ENCODE peak calls at places on chromosomes 12 and 14, in seven cellular contexts. One of them, this sample, is unnamed. For H3K36me3, the result is how much of the 10 kb centered on the place peaks cover.

GRCh38 chr12:114799574-114800487 is 115.9 kb upstream of the TBX3 start:
- DNase-seq in IMR-90: peak
- DNase-seq in PC-3: no peak
- DNase-seq in GM23248: peak
- DNase-seq in GM23338: no peak
- DNase-seq in HepG2: peak
- DNase-seq in mammary epithelial cell: no peak
- DNase-seq in this sample: no peak

GRCh38 chr12:124278389-124279101 is 16.3 kb upstream of the RFLNA start:
- DNase-seq in IMR-90: no peak
- DNase-seq in GM23338: no peak
- DNase-seq in PC-3: no peak
- DNase-seq in GM23248: no peak
- DNase-seq in HepG2: peak
- DNase-seq in mammary epithelial cell: no peak
- DNase-seq in this sample: no peak

GRCh38 chr12:68020699-68021098 is 31.5 kb downstream of the IFNG-AS1 start:
- DNase-seq in HepG2: no peak
- DNase-seq in mammary epithelial cell: no peak
- DNase-seq in GM23338: no peak
- DNase-seq in IMR-90: no peak
- DNase-seq in PC-3: no peak
- DNase-seq in GM23248: no peak
- DNase-seq in this sample: no peak

GRCh38 chr14:54177861-54178591 is 218.8 kb upstream of the CDKN3 start:
- DNase-seq in PC-3: peak
- DNase-seq in GM23248: peak
- DNase-seq in GM23338: no peak
- DNase-seq in IMR-90: peak
- DNase-seq in mammary epithelial cell: no peak
- DNase-seq in HepG2: no peak
- DNase-seq in this sample: peak

GRCh38 chr14:103847954-103848719 is 762 bp upstream of the PPP1R13B start:
- DNase-seq in HepG2: peak
- DNase-seq in PC-3: no peak
- DNase-seq in IMR-90: no peak
- DNase-seq in mammary epithelial cell: no peak
- DNase-seq in GM23248: peak
- DNase-seq in GM23338: peak
- DNase-seq in this sample: no peak

GRCh38 chr12:442235-442884 is 17.4 kb upstream of the B4GALNT3 start:
- DNase-seq in GM23338: peak
- DNase-seq in PC-3: peak
- DNase-seq in IMR-90: peak
- DNase-seq in HepG2: peak
- DNase-seq in mammary epithelial cell: peak
- DNase-seq in GM23248: peak
- DNase-seq in this sample: no peak

GRCh38 chr12:6821271-6821673 is 349 bp upstream of the GPR162 start:
- DNase-seq in mammary epithelial cell: no peak
- DNase-seq in GM23338: peak
- DNase-seq in GM23248: peak
- DNase-seq in IMR-90: peak
- DNase-seq in HepG2: no peak
- DNase-seq in PC-3: no peak
- DNase-seq in this sample: peak

GRCh38 chr14:101595887-101596721 is 34.8 kb downstream of the DIO3 start:
- DNase-seq in GM23248: no peak
- DNase-seq in HepG2: no peak
- DNase-seq in GM23338: no peak
- DNase-seq in PC-3: no peak
- DNase-seq in mammary epithelial cell: no peak
- DNase-seq in IMR-90: no peak
- DNase-seq in this sample: no peak

GRCh38 chr14:55671641-55672040 is 91.6 kb downstream of the KTN1 start:
- DNase-seq in IMR-90: peak
- DNase-seq in mammary epithelial cell: peak
- DNase-seq in HepG2: no peak
- DNase-seq in GM23248: peak
- DNase-seq in GM23338: no peak
- DNase-seq in PC-3: no peak
- DNase-seq in this sample: peak

GRCh38 chr12:5562581-5562980 is 130.7 kb downstream of the NTF3 start:
- DNase-seq in GM23248: no peak
- DNase-seq in IMR-90: no peak
- DNase-seq in mammary epithelial cell: no peak
- DNase-seq in PC-3: no peak
- DNase-seq in GM23338: no peak
- DNase-seq in HepG2: no peak
- DNase-seq in this sample: no peak

GRCh38 chr14:106547735-106548550 is 1021.6 kb downstream of the TMEM121 start:
- DNase-seq in GM23338: no peak
- DNase-seq in mammary epithelial cell: no peak
- DNase-seq in GM23248: no peak
- DNase-seq in IMR-90: no peak
- DNase-seq in HepG2: no peak
- DNase-seq in PC-3: no peak
- DNase-seq in this sample: no peak

GRCh38 chr12:27733052-27733656 is 22.5 kb downstream of the MRPS35 start:
- DNase-seq in GM23338: peak
- DNase-seq in mammary epithelial cell: peak
- DNase-seq in HepG2: peak
- DNase-seq in GM23248: peak
- DNase-seq in IMR-90: peak
- DNase-seq in PC-3: peak
- DNase-seq in this sample: peak

GRCh38 chr14:51552768-51553426 is 98.8 kb upstream of the FRMD6 start:
- DNase-seq in HepG2: no peak
- DNase-seq in mammary epithelial cell: peak
- DNase-seq in PC-3: peak
- DNase-seq in IMR-90: no peak
- DNase-seq in GM23248: no peak
- DNase-seq in GM23338: no peak
- DNase-seq in this sample: no peak

GRCh38 chr12:111409403-111410228 is 3.9 kb downstream of the SH2B3 start:
- DNase-seq in GM23338: no peak
- DNase-seq in IMR-90: peak
- DNase-seq in GM23248: peak
- DNase-seq in PC-3: no peak
- DNase-seq in mammary epithelial cell: peak
- DNase-seq in HepG2: no peak
- DNase-seq in this sample: peak

GRCh38 chr12:130249376-130249775 is 87.1 kb downstream of the FZD10 start:
- DNase-seq in IMR-90: no peak
- DNase-seq in GM23248: no peak
- DNase-seq in mammary epithelial cell: no peak
- DNase-seq in HepG2: no peak
- DNase-seq in PC-3: no peak
- DNase-seq in GM23338: peak
- DNase-seq in this sample: no peak

GRCh38 chr12:71684081-71684480 is 1.8 kb upstream of the TMEM19 start:
- DNase-seq in IMR-90: no peak
- DNase-seq in GM23248: no peak
- DNase-seq in mammary epithelial cell: no peak
- DNase-seq in GM23338: peak
- DNase-seq in HepG2: no peak
- DNase-seq in PC-3: no peak
- DNase-seq in this sample: no peak

GRCh38 chr14:101962503-101962874 is 1.9 kb upstream of the DYNC1H1 start:
- DNase-seq in GM23248: peak
- DNase-seq in HepG2: peak
- DNase-seq in mammary epithelial cell: peak
- DNase-seq in GM23338: no peak
- DNase-seq in PC-3: peak
- DNase-seq in IMR-90: peak
- DNase-seq in this sample: peak

GRCh38 chr12:127125607-127126259 is 1141.2 kb upstream of the TMEM132C start:
- DNase-seq in GM23338: no peak
- DNase-seq in IMR-90: peak
- DNase-seq in HepG2: no peak
- DNase-seq in PC-3: peak
- DNase-seq in mammary epithelial cell: peak
- DNase-seq in GM23248: peak
- DNase-seq in this sample: peak

GRCh38 chr12:16606936-16607335 is 974 bp upstream of the LMO3 start:
- DNase-seq in IMR-90: no peak
- DNase-seq in PC-3: no peak
- DNase-seq in mammary epithelial cell: no peak
- DNase-seq in GM23248: no peak
- DNase-seq in HepG2: no peak
- DNase-seq in GM23338: peak
- DNase-seq in this sample: no peak

GRCh38 chr12:24378548-24379011 is 429.1 kb upstream of the SOX5 start:
- DNase-seq in GM23248: no peak
- DNase-seq in IMR-90: peak
- DNase-seq in mammary epithelial cell: no peak
- DNase-seq in HepG2: no peak
- DNase-seq in GM23338: peak
- DNase-seq in PC-3: no peak
- DNase-seq in this sample: peak

GRCh38 chr14:75277000-75277795 is 1.4 kb upstream of the FOS start:
- DNase-seq in mammary epithelial cell: peak
- DNase-seq in PC-3: peak
- DNase-seq in HepG2: peak
- DNase-seq in GM23248: peak
- DNase-seq in IMR-90: peak
- DNase-seq in GM23338: peak
- DNase-seq in this sample: peak
- H2AFZ ChIP-seq in mammary epithelial cell: peak
- H2AFZ ChIP-seq in PC-3: peak
- H2AFZ ChIP-seq in HepG2: no peak
- H2AFZ ChIP-seq in GM23248: peak
- H2AFZ ChIP-seq in IMR-90: peak
- H2AFZ ChIP-seq in GM23338: peak
- H2AFZ ChIP-seq in this sample: peak

DNA sequence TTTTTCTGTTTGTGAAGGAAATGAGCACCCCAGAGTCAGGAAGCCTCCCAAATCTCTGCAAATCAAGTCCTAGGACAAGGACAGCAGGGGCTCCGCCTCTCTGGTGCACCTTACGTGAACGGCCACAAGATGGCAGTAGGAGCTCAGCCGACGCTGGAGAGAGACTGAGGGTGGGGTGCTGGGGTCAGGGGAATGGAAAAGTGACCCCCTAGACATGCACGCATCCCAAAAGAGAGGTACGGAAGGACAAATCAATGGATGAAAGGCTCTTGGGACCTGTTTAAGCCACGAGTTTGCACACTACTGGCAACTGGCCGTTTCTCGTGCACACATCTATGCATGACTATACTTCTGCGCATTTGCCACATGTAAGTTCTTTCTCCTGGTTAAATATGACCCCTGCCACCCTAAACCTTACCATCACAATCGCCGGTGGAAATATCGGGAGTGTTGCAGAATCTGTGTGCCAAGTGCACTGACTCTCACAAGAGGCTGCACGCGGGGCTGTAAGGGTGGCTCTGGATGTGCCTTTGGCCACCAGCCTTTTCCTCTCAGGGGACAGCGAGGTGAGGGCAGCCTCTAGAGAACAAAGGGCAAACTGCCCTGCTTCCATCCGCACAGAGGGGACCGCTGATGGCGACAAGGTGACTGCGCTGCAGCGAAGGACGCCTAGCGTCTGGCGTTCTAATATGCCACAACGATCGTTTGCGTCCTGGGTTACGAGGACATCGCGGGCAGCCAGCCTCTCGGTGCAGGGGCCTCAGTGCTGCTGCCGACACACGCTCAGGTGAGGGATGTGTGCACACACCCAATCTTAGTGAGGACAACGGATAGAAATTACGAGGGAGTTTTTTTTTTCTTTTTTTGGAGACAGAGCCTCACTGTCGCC is 232.0 kb downstream of the PCNX1 start:
- DNase-seq in GM23338: peak
- DNase-seq in PC-3: peak
- DNase-seq in GM23248: peak
- DNase-seq in mammary epithelial cell: peak
- DNase-seq in HepG2: peak
- DNase-seq in IMR-90: peak
- DNase-seq in this sample: no peak
- H3K4me2 ChIP-seq in GM23338: no peak
- H3K4me2 ChIP-seq in PC-3: peak
- H3K4me2 ChIP-seq in GM23248: peak
- H3K4me2 ChIP-seq in mammary epithelial cell: no peak
- H3K4me2 ChIP-seq in HepG2: peak
- H3K4me2 ChIP-seq in IMR-90: no peak
- H3K4me2 ChIP-seq in this sample: peak

DNA sequence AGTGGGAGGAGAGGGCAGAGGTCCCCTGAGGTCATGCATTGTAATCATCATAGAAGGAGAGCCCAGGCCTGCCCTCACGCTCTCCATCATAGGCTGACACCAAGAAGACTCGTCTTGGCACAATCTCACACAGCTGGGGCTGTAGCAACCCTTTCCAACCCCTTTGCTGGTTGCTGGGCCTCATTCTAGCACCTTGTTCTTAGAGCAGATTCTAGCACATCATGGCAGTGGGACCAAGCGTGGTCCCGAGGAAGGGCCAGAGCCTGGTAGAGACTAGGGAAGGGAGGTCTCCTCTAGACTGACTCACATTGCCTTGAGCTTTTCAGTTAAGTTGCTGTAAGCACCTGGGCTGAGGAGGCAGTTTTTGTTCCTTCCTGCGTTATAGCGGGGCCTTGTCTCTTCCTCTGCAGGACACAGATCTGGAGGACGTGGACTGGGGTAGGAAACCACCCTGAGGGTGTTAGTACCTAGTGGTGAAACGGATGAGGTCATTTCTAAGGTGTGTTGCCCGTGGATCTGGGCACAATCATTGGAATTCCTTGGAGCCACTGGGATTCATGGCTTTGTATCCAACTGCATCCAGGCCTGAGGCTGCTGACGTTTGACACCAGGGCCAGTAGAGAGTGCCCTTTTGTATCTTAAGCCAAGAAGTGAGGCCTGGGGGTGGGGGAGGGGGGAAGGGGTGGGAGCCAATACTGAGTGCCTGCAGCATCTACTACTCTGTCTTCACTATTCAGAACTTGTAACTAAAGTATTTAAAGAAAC is 19.9 kb downstream of the RPS6KL1 start:
- DNase-seq in mammary epithelial cell: no peak
- DNase-seq in HepG2: no peak
- DNase-seq in PC-3: no peak
- DNase-seq in IMR-90: no peak
- DNase-seq in GM23338: peak
- DNase-seq in GM23248: no peak
- DNase-seq in this sample: no peak
- H3K36me3 ChIP-seq in mammary epithelial cell: half or more
- H3K36me3 ChIP-seq in HepG2: under half
- H3K36me3 ChIP-seq in PC-3: half or more
- H3K36me3 ChIP-seq in IMR-90: half or more
- H3K36me3 ChIP-seq in GM23338: under half
- H3K36me3 ChIP-seq in GM23248: under half
- H3K36me3 ChIP-seq in this sample: half or more

DNA sequence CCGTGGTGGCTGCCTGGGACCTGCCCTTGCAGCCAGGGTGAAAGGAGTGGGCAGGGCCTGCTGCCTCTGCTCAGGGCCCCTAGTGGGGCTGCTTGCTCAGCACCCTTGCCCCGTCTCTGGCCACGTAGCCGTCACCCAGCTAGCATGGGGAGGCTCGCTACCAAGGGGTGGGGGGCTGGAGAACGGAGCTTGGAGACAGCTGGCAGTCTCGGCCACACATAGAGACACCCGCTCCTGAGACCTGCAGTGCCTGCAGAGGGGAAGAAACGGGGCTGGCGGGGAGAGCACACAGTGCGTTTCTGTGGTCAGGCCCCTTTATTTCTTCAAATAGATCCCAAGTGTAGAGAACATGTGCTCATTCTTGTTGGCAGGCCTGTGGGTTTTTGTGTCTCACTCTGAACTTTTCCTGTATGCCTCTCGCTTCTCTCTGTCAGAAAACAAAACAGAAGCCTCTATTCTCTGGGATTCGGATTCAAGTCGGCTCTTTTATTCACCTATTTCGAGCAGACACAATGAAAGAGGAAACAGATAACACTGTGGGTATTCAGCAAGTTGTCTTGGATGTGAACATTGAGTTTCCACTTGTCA is 26.4 kb downstream of the PACS2 start:
- DNase-seq in HepG2: no peak
- DNase-seq in PC-3: no peak
- DNase-seq in mammary epithelial cell: no peak
- DNase-seq in GM23338: no peak
- DNase-seq in GM23248: no peak
- DNase-seq in IMR-90: peak
- DNase-seq in this sample: peak
- H2AFZ ChIP-seq in HepG2: no peak
- H2AFZ ChIP-seq in PC-3: no peak
- H2AFZ ChIP-seq in mammary epithelial cell: no peak
- H2AFZ ChIP-seq in GM23338: no peak
- H2AFZ ChIP-seq in GM23248: no peak
- H2AFZ ChIP-seq in IMR-90: no peak
- H2AFZ ChIP-seq in this sample: no peak